ENCODE peak calls at places on chromosome 21, in ten cellular contexts. One of them, this sample, is unnamed.

GRCh38 chr21:25911730-25912401 is 177.1 kb downstream of the GABPA start:
- DNase-seq in cardiac muscle cell: no peak
- DNase-seq in H9: no peak
- DNase-seq in pancreas: peak; percentile 44
- DNase-seq in Panc1: no peak
- DNase-seq in transverse colon: peak; percentile 49
- DNase-seq in astrocyte of the spinal cord: no peak
- DNase-seq in nephron progenitor cell: no peak
- DNase-seq in IMR-90: no peak
- DNase-seq in ovary: no peak
- DNase-seq in this sample: no peak

GRCh38 chr21:16085436-16085835 is 355.7 kb downstream of the USP25 start:
- DNase-seq in cardiac muscle cell: no peak
- DNase-seq in H9: no peak
- DNase-seq in pancreas: no peak
- DNase-seq in Panc1: no peak
- DNase-seq in transverse colon: no peak
- DNase-seq in astrocyte of the spinal cord: peak; percentile 53
- DNase-seq in nephron progenitor cell: no peak
- DNase-seq in IMR-90: peak; percentile 39
- DNase-seq in ovary: no peak
- DNase-seq in this sample: no peak

GRCh38 chr21:15422761-15423160 is 307.0 kb upstream of the USP25 start:
- DNase-seq in cardiac muscle cell: no peak
- DNase-seq in H9: no peak
- DNase-seq in pancreas: no peak
- DNase-seq in Panc1: no peak
- DNase-seq in transverse colon: no peak
- DNase-seq in astrocyte of the spinal cord: peak; percentile 92
- DNase-seq in nephron progenitor cell: no peak
- DNase-seq in IMR-90: peak; percentile 2
- DNase-seq in ovary: no peak
- DNase-seq in this sample: no peak

GRCh38 chr21:46295177-46295711 is 9.1 kb downstream of the YBEY start:
- DNase-seq in cardiac muscle cell: no peak
- DNase-seq in H9: no peak
- DNase-seq in pancreas: no peak
- DNase-seq in Panc1: no peak
- DNase-seq in transverse colon: no peak
- DNase-seq in astrocyte of the spinal cord: peak; percentile 67
- DNase-seq in nephron progenitor cell: no peak
- DNase-seq in IMR-90: peak; percentile 69
- DNase-seq in ovary: no peak
- DNase-seq in this sample: no peak

GRCh38 chr21:42082501-42083360 is 11.6 kb downstream of the UMODL1 start:
- DNase-seq in cardiac muscle cell: no peak
- DNase-seq in H9: no peak
- DNase-seq in pancreas: no peak
- DNase-seq in Panc1: no peak
- DNase-seq in transverse colon: no peak
- DNase-seq in astrocyte of the spinal cord: no peak
- DNase-seq in nephron progenitor cell: no peak
- DNase-seq in IMR-90: no peak
- DNase-seq in ovary: no peak
- DNase-seq in this sample: no peak

GRCh38 chr21:36820176-36821031 is 121.5 kb downstream of the SIM2 start:
- DNase-seq in cardiac muscle cell: peak; percentile 65
- DNase-seq in H9: peak; percentile 89
- DNase-seq in pancreas: no peak
- DNase-seq in Panc1: no peak
- DNase-seq in transverse colon: no peak
- DNase-seq in astrocyte of the spinal cord: no peak
- DNase-seq in nephron progenitor cell: peak; percentile 71
- DNase-seq in IMR-90: no peak
- DNase-seq in ovary: no peak
- DNase-seq in this sample: no peak

GRCh38 chr21:45537746-45538291 is 4.4 kb downstream of the SLC19A1 start:
- DNase-seq in cardiac muscle cell: no peak
- DNase-seq in H9: no peak
- DNase-seq in pancreas: peak; percentile 14
- DNase-seq in Panc1: no peak
- DNase-seq in transverse colon: peak; percentile 7
- DNase-seq in astrocyte of the spinal cord: no peak
- DNase-seq in nephron progenitor cell: no peak
- DNase-seq in IMR-90: no peak
- DNase-seq in ovary: no peak
- DNase-seq in this sample: no peak

GRCh38 chr21:45592208-45592619 is 50.0 kb upstream of the SLC19A1 start:
- DNase-seq in cardiac muscle cell: no peak
- DNase-seq in H9: no peak
- DNase-seq in pancreas: peak; percentile 28
- DNase-seq in Panc1: no peak
- DNase-seq in transverse colon: peak; percentile 18
- DNase-seq in astrocyte of the spinal cord: no peak
- DNase-seq in nephron progenitor cell: no peak
- DNase-seq in IMR-90: no peak
- DNase-seq in ovary: no peak
- DNase-seq in this sample: no peak

GRCh38 chr21:38282921-38283320 is 26.1 kb downstream of the KCNJ15 start:
- DNase-seq in cardiac muscle cell: no peak
- DNase-seq in H9: no peak
- DNase-seq in pancreas: no peak
- DNase-seq in Panc1: no peak
- DNase-seq in transverse colon: no peak
- DNase-seq in astrocyte of the spinal cord: no peak
- DNase-seq in nephron progenitor cell: no peak
- DNase-seq in IMR-90: peak; percentile 50
- DNase-seq in ovary: no peak
- DNase-seq in this sample: no peak

GRCh38 chr21:37220981-37221664 is 46.0 kb downstream of the VPS26C start:
- DNase-seq in cardiac muscle cell: peak; percentile 84
- DNase-seq in H9: peak; percentile 89
- DNase-seq in pancreas: peak; percentile 93
- DNase-seq in Panc1: peak; percentile 56
- DNase-seq in transverse colon: peak; percentile 95
- DNase-seq in astrocyte of the spinal cord: peak; percentile 88
- DNase-seq in nephron progenitor cell: peak; percentile 70
- DNase-seq in IMR-90: peak; percentile 87
- DNase-seq in ovary: peak; percentile 94
- DNase-seq in this sample: peak; percentile 97

GRCh38 chr21:41229527-41230248 is 61.7 kb downstream of the BACE2 start:
- DNase-seq in cardiac muscle cell: no peak
- DNase-seq in H9: no peak
- DNase-seq in pancreas: no peak
- DNase-seq in Panc1: no peak
- DNase-seq in transverse colon: no peak
- DNase-seq in astrocyte of the spinal cord: no peak
- DNase-seq in nephron progenitor cell: no peak
- DNase-seq in IMR-90: no peak
- DNase-seq in ovary: no peak
- DNase-seq in this sample: no peak

GRCh38 chr21:46108827-46109226 is 10.9 kb downstream of the COL6A2 start:
- DNase-seq in cardiac muscle cell: no peak
- DNase-seq in H9: no peak
- DNase-seq in pancreas: no peak
- DNase-seq in Panc1: no peak
- DNase-seq in transverse colon: no peak
- DNase-seq in astrocyte of the spinal cord: no peak
- DNase-seq in nephron progenitor cell: no peak
- DNase-seq in IMR-90: no peak
- DNase-seq in ovary: peak; percentile 13
- DNase-seq in this sample: no peak

GRCh38 chr21:23478381-23478780 is 2128.9 kb downstream of the MRPL39 start:
- DNase-seq in cardiac muscle cell: no peak
- DNase-seq in H9: no peak
- DNase-seq in pancreas: no peak
- DNase-seq in Panc1: no peak
- DNase-seq in transverse colon: no peak
- DNase-seq in astrocyte of the spinal cord: no peak
- DNase-seq in nephron progenitor cell: no peak
- DNase-seq in IMR-90: no peak
- DNase-seq in ovary: no peak
- DNase-seq in this sample: no peak

GRCh38 chr21:31460985-31461384 is 116.9 kb upstream of the TIAM1 start:
- DNase-seq in cardiac muscle cell: no peak
- DNase-seq in H9: no peak
- DNase-seq in pancreas: no peak
- DNase-seq in Panc1: no peak
- DNase-seq in transverse colon: no peak
- DNase-seq in astrocyte of the spinal cord: no peak
- DNase-seq in nephron progenitor cell: no peak
- DNase-seq in IMR-90: no peak
- DNase-seq in ovary: no peak
- DNase-seq in this sample: no peak

GRCh38 chr21:31455506-31455905 is 111.4 kb upstream of the TIAM1 start:
- DNase-seq in cardiac muscle cell: no peak
- DNase-seq in H9: no peak
- DNase-seq in pancreas: no peak
- DNase-seq in Panc1: no peak
- DNase-seq in transverse colon: no peak
- DNase-seq in astrocyte of the spinal cord: no peak
- DNase-seq in nephron progenitor cell: no peak
- DNase-seq in IMR-90: no peak
- DNase-seq in ovary: no peak
- DNase-seq in this sample: no peak

GRCh38 chr21:31459457-31459856 is 115.4 kb upstream of the TIAM1 start:
- DNase-seq in cardiac muscle cell: peak; percentile 6
- DNase-seq in H9: peak; percentile 43
- DNase-seq in pancreas: no peak
- DNase-seq in Panc1: no peak
- DNase-seq in transverse colon: no peak
- DNase-seq in astrocyte of the spinal cord: no peak
- DNase-seq in nephron progenitor cell: no peak
- DNase-seq in IMR-90: no peak
- DNase-seq in ovary: no peak
- DNase-seq in this sample: no peak

GRCh38 chr21:31456201-31456600 is 112.1 kb upstream of the TIAM1 start:
- DNase-seq in cardiac muscle cell: no peak
- DNase-seq in H9: no peak
- DNase-seq in pancreas: no peak
- DNase-seq in Panc1: no peak
- DNase-seq in transverse colon: no peak
- DNase-seq in astrocyte of the spinal cord: no peak
- DNase-seq in nephron progenitor cell: no peak
- DNase-seq in IMR-90: no peak
- DNase-seq in ovary: no peak
- DNase-seq in this sample: no peak

DNA sequence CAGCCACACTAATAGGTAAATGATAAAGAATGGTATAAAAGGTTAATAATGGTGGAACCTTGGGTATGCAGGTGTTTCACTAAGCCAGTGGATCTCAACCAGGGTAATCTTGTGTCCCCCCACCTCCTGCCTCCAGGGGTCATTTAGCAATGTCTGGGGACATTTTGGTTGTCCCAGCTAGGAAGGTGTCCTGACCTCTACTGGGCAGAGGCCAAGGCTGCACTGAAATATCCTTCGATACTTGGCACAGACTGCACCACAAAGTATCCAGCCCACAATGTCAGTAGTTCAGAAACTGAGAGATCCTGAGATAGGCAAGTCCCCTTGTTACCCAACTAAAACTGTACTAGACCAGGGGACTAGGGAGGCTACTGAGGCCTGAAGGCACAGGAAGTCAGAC is 113.6 kb upstream of the TIAM1 start:
- DNase-seq in cardiac muscle cell: no peak
- DNase-seq in H9: peak; percentile 48
- DNase-seq in pancreas: no peak
- DNase-seq in Panc1: no peak
- DNase-seq in transverse colon: no peak
- DNase-seq in astrocyte of the spinal cord: no peak
- DNase-seq in nephron progenitor cell: no peak
- DNase-seq in IMR-90: no peak
- DNase-seq in ovary: no peak
- DNase-seq in this sample: peak; percentile 12
- TF ChIP-seq CTCF in cardiac muscle cell: no peak
- TF ChIP-seq CTCF in H9: peak; percentile 62
- TF ChIP-seq CTCF in pancreas: no peak
- TF ChIP-seq CTCF in Panc1: no peak
- TF ChIP-seq CTCF in transverse colon: no peak
- TF ChIP-seq CTCF in astrocyte of the spinal cord: peak; percentile 8
- TF ChIP-seq CTCF in nephron progenitor cell: peak; percentile 18
- TF ChIP-seq CTCF in IMR-90: no peak
- TF ChIP-seq CTCF in ovary: no peak
- TF ChIP-seq CTCF in this sample: peak; percentile 42

GRCh38 chr21:43329361-43330269 is 97.3 kb downstream of the SIK1 start:
- DNase-seq in cardiac muscle cell: no peak
- DNase-seq in H9: no peak
- DNase-seq in pancreas: no peak
- DNase-seq in Panc1: no peak
- DNase-seq in transverse colon: no peak
- DNase-seq in astrocyte of the spinal cord: no peak
- DNase-seq in nephron progenitor cell: no peak
- DNase-seq in IMR-90: no peak
- DNase-seq in ovary: no peak
- DNase-seq in this sample: no peak
- TF ChIP-seq CTCF in cardiac muscle cell: no peak
- TF ChIP-seq CTCF in H9: no peak
- TF ChIP-seq CTCF in pancreas: no peak
- TF ChIP-seq CTCF in Panc1: no peak
- TF ChIP-seq CTCF in transverse colon: no peak
- TF ChIP-seq CTCF in astrocyte of the spinal cord: no peak
- TF ChIP-seq CTCF in nephron progenitor cell: no peak
- TF ChIP-seq CTCF in IMR-90: no peak
- TF ChIP-seq CTCF in ovary: no peak
- TF ChIP-seq CTCF in this sample: no peak

DNA sequence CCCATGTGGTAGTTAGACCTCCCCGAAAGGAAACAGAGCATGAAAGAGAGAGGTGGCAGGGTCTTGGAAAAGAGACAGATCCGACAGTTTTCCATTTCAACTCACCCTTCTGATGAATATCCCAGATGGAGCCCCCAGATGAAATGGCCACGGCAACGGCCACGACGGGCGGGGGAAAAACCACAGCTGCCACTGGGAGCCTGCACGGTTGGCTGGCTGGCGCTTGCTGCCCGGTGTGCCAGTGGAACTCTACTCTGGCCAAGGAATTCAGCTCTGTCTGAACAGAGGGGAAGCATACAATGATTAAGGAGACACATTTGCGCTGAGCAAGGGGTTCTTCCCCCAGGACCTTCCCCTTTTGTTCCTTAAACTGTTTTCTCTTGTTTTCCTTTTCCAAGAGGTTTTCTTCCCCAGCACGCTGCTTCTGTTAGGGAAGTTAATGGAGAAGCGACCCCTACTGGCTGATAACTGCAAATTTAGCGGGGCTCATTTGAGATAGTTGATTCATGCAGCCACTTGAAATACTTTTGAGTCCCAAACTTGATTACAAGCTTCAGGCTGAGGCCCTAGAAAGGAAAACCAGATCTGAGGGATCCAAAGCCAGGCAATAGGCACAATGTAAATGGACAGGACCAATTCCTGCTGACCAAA is 1122.5 kb downstream of the NCAM2 start:
- DNase-seq in cardiac muscle cell: no peak
- DNase-seq in H9: peak; percentile 49
- DNase-seq in pancreas: no peak
- DNase-seq in Panc1: no peak
- DNase-seq in transverse colon: no peak
- DNase-seq in astrocyte of the spinal cord: peak; percentile 6
- DNase-seq in nephron progenitor cell: peak; percentile 4
- DNase-seq in IMR-90: no peak
- DNase-seq in ovary: no peak
- DNase-seq in this sample: no peak
- TF ChIP-seq CTCF in cardiac muscle cell: peak; percentile 30
- TF ChIP-seq CTCF in H9: peak; percentile 78
- TF ChIP-seq CTCF in pancreas: no peak
- TF ChIP-seq CTCF in Panc1: peak; percentile 38
- TF ChIP-seq CTCF in transverse colon: no peak
- TF ChIP-seq CTCF in astrocyte of the spinal cord: peak; percentile 36
- TF ChIP-seq CTCF in nephron progenitor cell: peak; percentile 28
- TF ChIP-seq CTCF in IMR-90: peak; percentile 30
- TF ChIP-seq CTCF in ovary: no peak
- TF ChIP-seq CTCF in this sample: no peak

GRCh38 chr21:33268736-33269441 is 2.7 kb downstream of the IL10RB start:
- DNase-seq in cardiac muscle cell: no peak
- DNase-seq in H9: no peak
- DNase-seq in pancreas: peak; percentile 96
- DNase-seq in Panc1: no peak
- DNase-seq in transverse colon: peak; percentile 97
- DNase-seq in astrocyte of the spinal cord: no peak
- DNase-seq in nephron progenitor cell: no peak
- DNase-seq in IMR-90: no peak
- DNase-seq in ovary: no peak
- DNase-seq in this sample: no peak
- TF ChIP-seq CTCF in cardiac muscle cell: no peak
- TF ChIP-seq CTCF in H9: no peak
- TF ChIP-seq CTCF in pancreas: no peak
- TF ChIP-seq CTCF in Panc1: no peak
- TF ChIP-seq CTCF in transverse colon: peak; percentile 45
- TF ChIP-seq CTCF in astrocyte of the spinal cord: no peak
- TF ChIP-seq CTCF in nephron progenitor cell: no peak
- TF ChIP-seq CTCF in IMR-90: no peak
- TF ChIP-seq CTCF in ovary: no peak
- TF ChIP-seq CTCF in this sample: no peak